ENCODE peak calls at places on chromosomes 7 and 10, in eight cellular contexts. R, O, K, X, S, B, A and G are unnamed samples.

GRCh38 chr7:18829518-18830252 is 287.8 kb downstream of the TWIST1 start:
- DNase-seq in R (no peak), X (peak), B (no peak), O (no peak), A (peak), S (no peak), K (no peak), G (no peak)

GRCh38 chr10:95814011-95814727 is 58.2 kb downstream of the ENTPD1 start:
- DNase-seq in B (no peak), A (peak), S (no peak), K (no peak), O (no peak), R (no peak), X (no peak), G (no peak)

GRCh38 chr10:20494474-20494873 is 402.6 kb downstream of the NEBL start:
- DNase-seq in O (no peak), S (no peak), K (no peak), X (no peak), R (no peak), B (no peak), A (no peak), G (no peak)

GRCh38 chr10:4234661-4235060 is 449.7 kb upstream of the KLF6 start:
- DNase-seq in S (no peak), X (peak), B (no peak), O (peak), K (no peak), R (no peak), A (no peak), G (no peak)

GRCh38 chr10:52744057-52744819 is 28.3 kb downstream of the MBL2 start:
- DNase-seq in A (no peak), O (no peak), R (no peak), B (no peak), K (no peak), X (no peak), S (no peak), G (no peak)

GRCh38 chr10:118472415-118472814 is 123.0 kb downstream of the PRLHR start:
- DNase-seq in X (no peak), S (no peak), O (no peak), A (no peak), R (no peak), B (no peak), K (no peak), G (no peak)

GRCh38 chr10:130076681-130077080 is 33.9 kb downstream of the C10orf143 start:
- DNase-seq in K (no peak), A (no peak), R (no peak), X (no peak), S (no peak), O (no peak), B (no peak), G (no peak)

GRCh38 chr10:451021-451471 is 238.4 kb downstream of the DIP2C start:
- DNase-seq in A (no peak), X (peak), K (no peak), B (peak), R (no peak), S (no peak), O (no peak), G (no peak)

GRCh38 chr10:78428579-78428978 is 394.9 kb downstream of the RPS24 start:
- DNase-seq in O (no peak), B (no peak), X (no peak), A (no peak), R (no peak), K (no peak), S (no peak), G (no peak)

GRCh38 chr7:156064921-156065386 is 252.7 kb upstream of the SHH start:
- DNase-seq in O (peak), R (no peak), B (no peak), A (no peak), X (no peak), K (no peak), S (no peak), G (no peak)

GRCh38 chr10:47028466-47028865 is 117.2 kb downstream of the PTPN20 start:
- DNase-seq in A (no peak), X (no peak), B (no peak), R (no peak), O (no peak), S (no peak), K (no peak), G (no peak)

GRCh38 chr10:118026936-118027335 is 19.8 kb downstream of the RAB11FIP2 start:
- DNase-seq in O (no peak), K (no peak), X (no peak), A (no peak), S (no peak), R (no peak), B (no peak), G (no peak)

GRCh38 chr10:21424511-21424910 is 101.0 kb downstream of the SKIDA1 start:
- DNase-seq in S (no peak), B (no peak), R (no peak), K (no peak), O (no peak), X (no peak), A (no peak), G (no peak)

GRCh38 chr10:117226813-117227451 is 14.0 kb upstream of the SLC18A2 start:
- DNase-seq in A (no peak), K (no peak), B (peak), S (peak), R (peak), X (peak), O (peak), G (no peak)

GRCh38 chr7:2525161-2525930 is 5.8 kb downstream of the LFNG start:
- DNase-seq in K (no peak), R (no peak), X (no peak), B (peak), S (no peak), A (no peak), O (no peak), G (no peak)

GRCh38 chr10:120455606-120456005 is 1.4 kb upstream of the PLPP4 start:
- DNase-seq in B (no peak), X (no peak), R (no peak), S (no peak), K (no peak), O (no peak), A (no peak), G (no peak)

GRCh38 chr7:54864718-54865117 is 105.7 kb upstream of the SEC61G start:
- DNase-seq in R (peak), S (no peak), A (no peak), B (no peak), K (no peak), O (no peak), X (no peak), G (no peak)

GRCh38 chr10:52609601-52610240 is 162.9 kb downstream of the MBL2 start:
- DNase-seq in A (no peak), K (no peak), S (no peak), B (no peak), R (no peak), O (no peak), X (no peak), G (no peak)

GRCh38 chr7:74452748-74453320 is 872 bp upstream of the GTF2IRD1 start:
- DNase-seq in A (no peak), O (no peak), X (no peak), R (peak), S (no peak), K (no peak), B (peak), G (no peak)

GRCh38 chr10:43255644-43256431 is 11.0 kb downstream of the RASGEF1A start:
- DNase-seq in S (no peak), X (peak), R (peak), O (peak), K (no peak), A (peak), B (no peak), G (peak)

GRCh38 chr7:78794101-78794500 is 659.4 kb downstream of the MAGI2 start:
- DNase-seq in X (no peak), R (no peak), S (no peak), A (no peak), B (no peak), O (no peak), K (no peak), G (no peak)

GRCh38 chr7:24894670-24895221 is 85.2 kb downstream of the OSBPL3 start:
- DNase-seq in O (no peak), A (no peak), K (no peak), S (no peak), R (no peak), B (no peak), X (no peak), G (no peak)

GRCh38 chr7:106099539-106099938 is 12.6 kb downstream of the SYPL1 start:
- DNase-seq in S (no peak), A (no peak), R (no peak), B (no peak), K (no peak), X (no peak), O (no peak), G (no peak)

GRCh38 chr10:132873395-132873794 is 69.0 kb downstream of the CFAP46 start:
- DNase-seq in A (no peak), X (no peak), K (no peak), O (no peak), R (no peak), B (no peak), S (no peak), G (no peak)

GRCh38 chr10:36802523-36803153 is 322.8 kb upstream of the ANKRD30A start:
- DNase-seq in B (no peak), O (no peak), R (no peak), X (no peak), A (no peak), K (no peak), S (no peak), G (peak)

GRCh38 chr10:6721964-6722615 is 142.0 kb upstream of the PRKCQ start:
- DNase-seq in B (no peak), S (no peak), K (no peak), X (no peak), A (peak), O (peak), R (no peak), G (peak)

GRCh38 chr10:110460111-110460809 is 37.4 kb upstream of the DUSP5 start:
- DNase-seq in K (no peak), S (no peak), B (peak), R (peak), O (peak), X (peak), A (no peak), G (peak)

GRCh38 chr10:26857991-26858706 is 2.6 kb downstream of the ABI1 start:
- DNase-seq in A (no peak), O (no peak), B (no peak), R (no peak), K (no peak), X (peak), S (no peak), G (no peak)

GRCh38 chr7:73999664-74000420 is 28.1 kb upstream of the ELN start:
- DNase-seq in A (peak), S (no peak), O (no peak), B (peak), R (no peak), K (no peak), X (no peak), G (no peak)

GRCh38 chr10:94358480-94358879 is 4.3 kb downstream of the NOC3L start:
- DNase-seq in B (no peak), X (no peak), O (no peak), A (no peak), K (no peak), S (no peak), R (no peak), G (no peak)

GRCh38 chr7:92953657-92954056 is 117.3 kb upstream of the CDK6 start:
- DNase-seq in O (peak), S (no peak), R (no peak), X (no peak), B (no peak), A (no peak), K (no peak), G (no peak)

GRCh38 chr10:126598009-126598408 is 72.5 kb downstream of the C10orf90 start:
- DNase-seq in K (no peak), O (peak), X (peak), A (no peak), S (no peak), R (peak), B (peak), G (no peak)

GRCh38 chr7:13262929-13263530 is 575.6 kb downstream of the ARL4A start:
- DNase-seq in R (peak), A (no peak), O (peak), S (peak), B (no peak), K (no peak), X (peak), G (no peak)

GRCh38 chr7:70446448-70447143 is 685.3 kb upstream of the GALNT17 start:
- DNase-seq in X (no peak), B (no peak), O (no peak), K (peak), A (no peak), R (peak), S (peak), G (no peak)

GRCh38 chr7:17623546-17624185 is 316.6 kb downstream of the SNX13 start:
- DNase-seq in R (no peak), O (peak), A (no peak), K (no peak), X (no peak), S (no peak), B (no peak), G (no peak)